ENCODE peak calls at places on chromosomes 7 and 10, in nine cellular contexts. N is iPS-NIHi11; G is H7; Z is SW480; T is HEK293T; O is stimulated activated CD4-positive, alpha-beta T cell treated with anti-CD3 and anti-CD28 coated beads, Interleukin-1b, Interleukin-23, amount 100 ng/mL, for 4 hours; C is osteocyte; S is COR-L47; X is activated T-cell treated with anti-CD3 and anti-CD28 coated beads for 1 hour. E is an unnamed sample.

GRCh38 chr10:125283191-125283590 is 122.8 kb upstream of the CTBP2 start:
- DNase-seq in S (no peak), G (no peak), X (no peak), N (peak; percentile 41), O (no peak), T (no peak), C (peak; percentile 23), Z (no peak), E (peak; percentile 16)

GRCh38 chr7:36284470-36284869 is 105.2 kb upstream of the ANLN start:
- DNase-seq in G (peak; percentile 68), O (no peak), X (no peak), Z (peak; percentile 72), C (no peak), T (no peak), S (no peak), N (no peak), E (no peak)

GRCh38 chr10:112732277-112732891 is 217.7 kb upstream of the TCF7L2 start:
- DNase-seq in X (no peak), G (no peak), S (no peak), N (no peak), T (no peak), C (no peak), O (no peak), Z (peak; percentile 16), E (no peak)

GRCh38 chr10:6973904-6974303 is 393.8 kb upstream of the PRKCQ start:
- DNase-seq in N (no peak), C (no peak), Z (no peak), S (no peak), X (no peak), G (no peak), T (no peak), O (no peak), E (no peak)

GRCh38 chr10:86392723-86393094 is 26.1 kb upstream of the GRID1 start:
- DNase-seq in G (no peak), C (no peak), X (no peak), O (no peak), N (no peak), S (no peak), Z (no peak), T (no peak), E (no peak)

GRCh38 chr7:129423700-129424410 is 10.4 kb upstream of the STRIP2 start:
- DNase-seq in T (no peak), S (peak; percentile 7), X (no peak), C (no peak), Z (peak; percentile 32), G (no peak), O (no peak), N (no peak), E (no peak)

GRCh38 chr10:101123085-101123814 is 7.8 kb upstream of the TLX1 start:
- DNase-seq in S (no peak), C (no peak), G (peak; percentile 81), Z (peak; percentile 13), X (no peak), T (no peak), N (peak; percentile 56), O (no peak), E (peak; percentile 38)

GRCh38 chr7:39252916-39253315 is 275.2 kb downstream of the POU6F2 start:
- DNase-seq in C (no peak), Z (no peak), S (no peak), G (no peak), T (no peak), N (no peak), X (no peak), O (no peak), E (no peak)

GRCh38 chr7:142381727-142382409 is 124.0 kb upstream of the PRSS58 start:
- DNase-seq in G (no peak), S (no peak), T (no peak), Z (no peak), O (no peak), X (no peak), N (no peak), C (no peak), E (no peak)

GRCh38 chr7:30665043-30665442 is 17.2 kb downstream of the CRHR2 start:
- DNase-seq in N (no peak), T (no peak), X (no peak), Z (no peak), O (no peak), S (no peak), C (no peak), G (no peak), E (no peak)

GRCh38 chr7:85890244-85890811 is 703.5 kb upstream of the SEMA3D start:
- DNase-seq in G (peak; percentile 8), X (no peak), T (peak; percentile 25), C (no peak), N (peak; percentile 35), S (peak; percentile 10), O (no peak), Z (peak; percentile 78), E (peak; percentile 59)

GRCh38 chr7:36198854-36199266 is 45.8 kb downstream of the EEPD1 start:
- DNase-seq in X (no peak), S (no peak), C (no peak), N (no peak), Z (no peak), O (no peak), T (no peak), G (no peak), E (no peak)

GRCh38 chr7:152902054-152902453 is 142.5 kb downstream of the ACTR3B start:
- DNase-seq in C (no peak), O (no peak), S (no peak), X (no peak), T (no peak), G (no peak), Z (no peak), N (no peak), E (no peak)

GRCh38 chr10:58856508-58857240 is 319.8 kb upstream of the PHYHIPL start:
- DNase-seq in O (no peak), C (peak; percentile 89), Z (peak; percentile 44), S (no peak), X (no peak), T (no peak), G (peak; percentile 7), N (peak; percentile 62), E (no peak)

GRCh38 chr10:112955736-112956421 is 5.8 kb downstream of the TCF7L2 start:
- DNase-seq in C (no peak), Z (peak; percentile 22), S (no peak), N (no peak), T (no peak), G (no peak), O (no peak), X (no peak), E (no peak)

GRCh38 chr10:31972519-31973041 is 43.9 kb upstream of the ARHGAP12 start:
- DNase-seq in T (no peak), X (no peak), C (no peak), G (no peak), N (no peak), S (no peak), Z (no peak), O (no peak), E (no peak)

GRCh38 chr7:309586-310228 is 19.7 kb downstream of the FOXL3 start:
- DNase-seq in O (no peak), S (no peak), G (peak; percentile 37), Z (no peak), C (no peak), T (no peak), N (no peak), X (no peak), E (no peak)

GRCh38 chr7:50307368-50308012 is 3.0 kb downstream of the IKZF1 start:
- DNase-seq in X (peak; percentile 55), G (no peak), N (no peak), Z (no peak), O (peak; percentile 60), T (no peak), S (no peak), C (no peak), E (no peak)

GRCh38 chr7:22499044-22499443 is 944 bp downstream of the STEAP1B start:
- DNase-seq in S (no peak), T (no peak), Z (no peak), G (no peak), O (no peak), N (no peak), X (no peak), C (no peak), E (no peak)

GRCh38 chr10:124604214-124605000 is 139.8 kb downstream of the FAM53B start:
- DNase-seq in O (no peak), C (no peak), X (no peak), T (no peak), N (no peak), G (peak; percentile 66), Z (no peak), S (no peak), E (peak; percentile 35)

GRCh38 chr10:61397175-61397986 is 55.8 kb downstream of the TMEM26 start:
- DNase-seq in Z (no peak), C (no peak), N (no peak), X (no peak), O (no peak), G (no peak), S (no peak), T (no peak), E (no peak)